ENCODE peak calls at places on chromosome 11, in ten cellular contexts. L is IMR-90; V is tibial artery; K is CD8-positive, alpha-beta T cell; P is GM23338; T is CD8-positive, alpha-beta memory T cell; B is astrocyte of the spinal cord; S is tibial nerve; Y is left lung; Z is AG09309. C is an unnamed sample.

GRCh38 chr11:27701262-27702105 is 1.2 kb upstream of the BDNF start:
- DNase-seq in S (no peak), P (peak), L (peak), V (peak), K (no peak), B (peak), T (no peak), Z (peak), Y (no peak), C (peak)

GRCh38 chr11:86695391-86695790 is 23.0 kb upstream of the ME3 start:
- DNase-seq in L (peak), B (no peak), P (no peak), Z (no peak), Y (no peak), S (no peak), K (no peak), T (no peak), V (no peak), C (no peak)

GRCh38 chr11:70899616-70900015 is 352.8 kb downstream of the SHANK2 start:
- DNase-seq in Y (peak), S (no peak), B (no peak), T (no peak), V (no peak), K (no peak), P (no peak), L (no peak), Z (no peak), C (no peak)

GRCh38 chr11:2376751-2377451 is at the start of gene CD81:
- DNase-seq in B (no peak), V (no peak), K (peak), T (peak), P (no peak), Z (no peak), Y (peak), L (peak), S (no peak), C (peak)

GRCh38 chr11:129224538-129224937 is 32.4 kb upstream of the ARHGAP32 start:
- DNase-seq in Z (no peak), L (no peak), V (no peak), P (no peak), T (no peak), B (no peak), S (no peak), K (no peak), Y (no peak), C (no peak)

GRCh38 chr11:20670932-20671403 is 1.6 kb downstream of the NELL1 start:
- DNase-seq in Y (peak), S (no peak), T (no peak), K (no peak), L (no peak), Z (no peak), V (no peak), P (peak), B (no peak), C (peak)

GRCh38 chr11:99199336-99199735 is 178.6 kb downstream of the CNTN5 start:
- DNase-seq in S (no peak), K (no peak), Z (no peak), V (no peak), P (no peak), L (no peak), B (peak), Y (no peak), T (no peak), C (no peak)

GRCh38 chr11:119509277-119509841 is 86.4 kb upstream of the THY1 start:
- DNase-seq in T (no peak), L (peak), P (no peak), S (no peak), Z (no peak), V (no peak), B (peak), Y (no peak), K (no peak), C (no peak)

GRCh38 chr11:28632338-28632737 is 524.1 kb downstream of the METTL15 start:
- DNase-seq in S (no peak), B (peak), Z (peak), V (no peak), L (peak), K (no peak), P (no peak), Y (no peak), T (no peak), C (no peak)

DNA sequence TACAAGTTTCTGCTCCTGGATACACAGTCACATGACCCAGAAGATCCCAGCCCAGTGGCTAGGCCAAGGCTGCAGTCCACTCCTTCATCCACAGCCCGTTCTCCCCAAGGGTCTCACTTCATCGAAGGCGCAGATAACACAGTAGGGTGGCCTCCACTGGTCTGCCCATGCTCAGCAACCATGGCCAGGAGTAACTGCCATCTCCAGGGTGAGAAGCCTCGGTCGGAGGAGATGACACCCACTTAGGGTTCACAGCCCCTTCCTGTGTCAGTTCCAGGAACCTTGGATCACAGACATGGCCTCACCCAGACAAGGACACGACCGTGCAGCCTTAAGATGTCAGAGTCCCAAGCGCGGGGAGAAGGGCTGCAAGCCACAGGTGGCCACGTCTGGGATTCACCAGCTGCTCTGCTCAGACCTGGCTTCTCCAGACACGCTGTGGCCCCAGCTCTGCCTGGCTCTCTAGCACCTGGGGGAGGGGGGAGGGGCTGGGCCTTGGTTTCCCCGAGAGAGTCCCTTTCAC is 2.6 kb downstream of the BET1L start:
- DNase-seq in B (no peak), V (no peak), Z (no peak), S (no peak), T (no peak), L (no peak), K (no peak), P (no peak), Y (no peak), C (no peak)
- H3K4me3 ChIP-seq in B (no peak), V (no peak), Z (no peak), S (no peak), T (no peak), L (no peak), K (no peak), P (no peak), Y (no peak), C (no peak)

GRCh38 chr11:73358071-73358470 is 18.1 kb upstream of the RELT start:
- DNase-seq in P (no peak), Y (no peak), Z (no peak), T (no peak), K (no peak), S (no peak), L (peak), B (no peak), V (no peak), C (no peak)

GRCh38 chr11:73360743-73361369 is 15.3 kb upstream of the RELT start:
- DNase-seq in T (no peak), P (no peak), V (no peak), B (no peak), K (no peak), S (no peak), L (no peak), Y (no peak), Z (no peak), C (no peak)

GRCh38 chr11:73361953-73362776 is 14.0 kb upstream of the RELT start:
- DNase-seq in T (no peak), P (peak), L (no peak), Y (no peak), Z (no peak), V (no peak), B (no peak), K (no peak), S (no peak), C (peak)

GRCh38 chr11:73359341-73359740 is 16.9 kb upstream of the RELT start:
- DNase-seq in Z (peak), B (no peak), Y (no peak), S (no peak), L (peak), T (no peak), K (no peak), P (no peak), V (peak), C (no peak)

DNA sequence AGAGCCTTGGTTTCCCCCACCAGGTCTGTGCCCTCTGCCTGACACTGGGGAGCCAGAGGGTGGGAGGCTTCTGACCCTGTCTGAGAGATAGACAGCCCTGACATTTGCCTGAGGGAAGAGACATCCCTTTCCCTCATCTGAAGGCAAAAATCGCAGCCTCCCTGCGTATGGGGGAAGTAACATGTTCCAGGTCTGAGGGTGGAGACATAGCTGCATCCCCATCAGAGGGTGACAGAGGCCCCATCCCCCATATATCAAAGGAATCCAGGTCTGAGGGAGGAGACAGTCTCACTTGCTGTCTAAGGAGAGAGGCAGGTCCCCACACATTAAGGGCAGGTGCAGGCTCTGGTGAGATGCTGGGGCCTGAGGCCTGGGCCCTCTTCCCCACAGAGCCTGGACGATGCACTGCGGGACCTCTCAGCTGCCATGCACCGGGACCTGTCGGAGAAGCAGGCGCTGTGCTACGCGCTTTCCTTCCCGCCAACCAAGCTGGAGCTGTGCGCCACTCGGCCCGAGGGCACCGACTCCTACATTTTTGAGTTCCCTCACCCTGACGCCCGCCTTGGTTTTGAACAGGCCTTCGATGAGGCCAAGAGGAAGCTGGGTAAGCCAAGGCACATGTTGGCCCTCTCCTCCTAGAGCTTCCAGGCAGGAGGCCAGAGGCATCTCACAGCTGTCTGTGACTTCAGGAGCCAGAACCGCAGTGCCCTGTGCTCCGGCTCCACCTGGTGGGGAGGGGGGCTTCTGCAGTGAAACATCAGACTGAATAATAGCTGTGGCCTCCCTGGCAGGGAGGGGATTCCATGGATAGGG is 16.1 kb upstream of the RELT start:
- DNase-seq in B (peak), K (peak), S (no peak), P (peak), V (no peak), Z (no peak), L (peak), T (no peak), Y (no peak), C (peak)
- H3K4me3 ChIP-seq in B (no peak), K (no peak), S (no peak), P (no peak), V (no peak), Z (no peak), L (no peak), T (no peak), Y (no peak), C (no peak)

DNA sequence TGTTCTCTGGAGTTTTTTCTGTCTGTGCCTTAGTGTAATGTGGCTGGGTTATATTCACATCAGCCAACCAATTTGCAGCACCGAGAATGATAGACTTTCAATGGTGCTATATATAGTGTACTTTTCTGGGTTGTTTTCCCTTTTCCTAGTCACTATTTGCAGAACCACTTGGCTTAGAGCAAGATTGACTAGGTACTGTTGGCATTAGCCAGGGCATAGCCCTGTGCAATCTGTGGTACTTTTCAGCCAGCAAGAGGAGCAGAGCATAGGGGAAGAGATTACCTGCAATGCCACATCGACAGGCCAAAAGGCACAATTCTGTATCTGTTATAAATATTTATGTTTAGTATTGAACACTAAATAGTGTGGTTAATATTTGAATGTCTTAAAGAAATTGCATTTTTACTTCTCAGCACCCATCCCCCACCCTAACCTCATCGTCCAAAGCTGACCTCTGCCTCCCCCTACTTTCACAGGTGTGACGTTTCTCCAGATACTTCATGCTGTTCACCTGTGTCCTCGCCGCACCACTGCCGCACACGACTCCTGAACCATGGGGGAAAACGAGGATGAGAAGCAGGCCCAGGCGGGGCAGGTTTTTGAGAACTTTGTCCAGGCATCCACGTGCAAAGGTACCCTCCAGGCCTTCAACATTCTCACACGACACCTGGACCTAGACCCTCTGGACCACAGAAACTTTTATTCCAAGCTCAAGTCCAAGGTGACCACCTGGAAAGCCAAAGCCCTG is 51.4 kb downstream of the MICAL2 start:
- DNase-seq in Z (no peak), T (no peak), P (no peak), L (no peak), K (no peak), B (no peak), V (no peak), Y (no peak), S (no peak), C (no peak)
- H3K4me3 ChIP-seq in Z (no peak), T (no peak), P (no peak), L (no peak), K (no peak), B (no peak), V (peak), Y (no peak), S (no peak), C (no peak)

GRCh38 chr11:114296979-114297372 is 777 bp downstream of the NNMT start:
- DNase-seq in Z (no peak), V (no peak), L (no peak), K (no peak), T (no peak), P (no peak), B (no peak), S (no peak), Y (no peak), C (no peak)
- H3K4me3 ChIP-seq in Z (peak), V (peak), L (peak), K (no peak), T (no peak), P (no peak), B (peak), S (peak), Y (peak), C (no peak)

GRCh38 chr11:11379661-11380060 is 26.6 kb upstream of the CSNK2A3 start:
- DNase-seq in L (no peak), Y (no peak), T (no peak), Z (no peak), B (no peak), V (no peak), P (no peak), S (no peak), K (no peak), C (no peak)

GRCh38 chr11:11380340-11380739 is 27.3 kb upstream of the CSNK2A3 start:
- DNase-seq in L (no peak), T (no peak), Y (no peak), K (no peak), S (no peak), B (no peak), Z (no peak), P (no peak), V (no peak), C (no peak)

GRCh38 chr11:11381471-11382100 is 28.5 kb upstream of the CSNK2A3 start:
- DNase-seq in Z (no peak), Y (no peak), L (no peak), B (no peak), P (no peak), K (no peak), V (no peak), T (no peak), S (no peak), C (no peak)

GRCh38 chr11:11382858-11383532 is 29.9 kb upstream of the CSNK2A3 start:
- DNase-seq in V (no peak), P (no peak), K (no peak), T (no peak), S (no peak), B (no peak), L (no peak), Y (no peak), Z (no peak), C (peak)

GRCh38 chr11:11380883-11381282 is 27.8 kb upstream of the CSNK2A3 start:
- DNase-seq in S (no peak), B (no peak), P (no peak), K (no peak), T (no peak), Z (no peak), L (no peak), Y (no peak), V (no peak), C (no peak)
- H3K4me3 ChIP-seq in S (no peak), B (no peak), P (no peak), K (no peak), T (no peak), Z (no peak), L (no peak), Y (no peak), V (no peak), C (no peak)

C was measured in neural progenitor cell.